ENCODE peak calls at places on chromosomes 5 and 9, in ten cellular contexts. One of them, this sample, is unnamed.
A peak's percentile ranks its signal among the peaks of the same experiment; 100 is the strongest.

GRCh38 chr5:68354315-68354714 is 138.8 kb downstream of the PIK3R1 start:
- DNase-seq in neural progenitor cell: no peak
- DNase-seq in cardiac muscle cell: no peak
- DNase-seq in tibial artery: no peak
- DNase-seq in uterus: no peak
- DNase-seq in AG04450: no peak
- DNase-seq in psoas muscle: no peak
- DNase-seq in upper lobe of left lung: no peak
- DNase-seq in tibial nerve: no peak
- DNase-seq in IMR-90: no peak
- DNase-seq in this sample: no peak

GRCh38 chr5:67809589-67809988 is 406.0 kb upstream of the PIK3R1 start:
- DNase-seq in cardiac muscle cell: no peak
- DNase-seq in tibial nerve: no peak
- DNase-seq in tibial artery: no peak
- DNase-seq in upper lobe of left lung: no peak
- DNase-seq in uterus: no peak
- DNase-seq in IMR-90: no peak
- DNase-seq in neural progenitor cell: no peak
- DNase-seq in AG04450: no peak
- DNase-seq in psoas muscle: no peak
- DNase-seq in this sample: no peak

GRCh38 chr5:86665984-86666760 is 48.4 kb downstream of the COX7C start:
- DNase-seq in psoas muscle: no peak
- DNase-seq in tibial artery: no peak
- DNase-seq in upper lobe of left lung: no peak
- DNase-seq in uterus: no peak
- DNase-seq in tibial nerve: no peak
- DNase-seq in IMR-90: no peak
- DNase-seq in cardiac muscle cell: no peak
- DNase-seq in neural progenitor cell: no peak
- DNase-seq in AG04450: no peak
- DNase-seq in this sample: no peak

GRCh38 chr5:20528471-20528870 is 540.5 kb upstream of the CDH18 start:
- DNase-seq in cardiac muscle cell: no peak
- DNase-seq in neural progenitor cell: no peak
- DNase-seq in IMR-90: no peak
- DNase-seq in psoas muscle: no peak
- DNase-seq in tibial artery: no peak
- DNase-seq in AG04450: no peak
- DNase-seq in upper lobe of left lung: no peak
- DNase-seq in uterus: no peak
- DNase-seq in tibial nerve: no peak
- DNase-seq in this sample: no peak

GRCh38 chr5:155211764-155212163 is 198.2 kb downstream of the KIF4B start:
- DNase-seq in psoas muscle: no peak
- DNase-seq in tibial artery: no peak
- DNase-seq in upper lobe of left lung: no peak
- DNase-seq in IMR-90: no peak
- DNase-seq in AG04450: no peak
- DNase-seq in uterus: no peak
- DNase-seq in neural progenitor cell: no peak
- DNase-seq in tibial nerve: no peak
- DNase-seq in cardiac muscle cell: no peak
- DNase-seq in this sample: no peak

GRCh38 chr9:2655411-2655901 is 33.9 kb downstream of the VLDLR start:
- DNase-seq in tibial nerve: no peak
- DNase-seq in AG04450: peak; percentile 63
- DNase-seq in cardiac muscle cell: peak; percentile 57
- DNase-seq in IMR-90: peak; percentile 96
- DNase-seq in tibial artery: no peak
- DNase-seq in psoas muscle: no peak
- DNase-seq in upper lobe of left lung: no peak
- DNase-seq in uterus: no peak
- DNase-seq in neural progenitor cell: no peak
- DNase-seq in this sample: no peak

GRCh38 chr5:116572375-116573278 is 2.0 kb downstream of the SEMA6A start:
- DNase-seq in uterus: peak; percentile 26
- DNase-seq in AG04450: no peak
- DNase-seq in upper lobe of left lung: peak; percentile 83
- DNase-seq in cardiac muscle cell: peak; percentile 77
- DNase-seq in tibial nerve: no peak
- DNase-seq in IMR-90: no peak
- DNase-seq in tibial artery: peak; percentile 21
- DNase-seq in psoas muscle: peak; percentile 62
- DNase-seq in neural progenitor cell: peak; percentile 81
- DNase-seq in this sample: peak; percentile 47

GRCh38 chr5:153960269-153961215 is 78.2 kb downstream of the FAM114A2 start:
- DNase-seq in IMR-90: no peak
- DNase-seq in tibial nerve: no peak
- DNase-seq in AG04450: no peak
- DNase-seq in upper lobe of left lung: peak; percentile 21
- DNase-seq in uterus: no peak
- DNase-seq in tibial artery: no peak
- DNase-seq in cardiac muscle cell: no peak
- DNase-seq in neural progenitor cell: no peak
- DNase-seq in psoas muscle: no peak
- DNase-seq in this sample: no peak

GRCh38 chr9:100521282-100521681 is 48.3 kb downstream of the TMEFF1 start:
- DNase-seq in tibial artery: no peak
- DNase-seq in uterus: no peak
- DNase-seq in tibial nerve: no peak
- DNase-seq in neural progenitor cell: no peak
- DNase-seq in AG04450: no peak
- DNase-seq in psoas muscle: no peak
- DNase-seq in cardiac muscle cell: no peak
- DNase-seq in upper lobe of left lung: no peak
- DNase-seq in IMR-90: no peak
- DNase-seq in this sample: no peak

GRCh38 chr5:90981821-90982220 is 401.3 kb downstream of the ARRDC3 start:
- DNase-seq in upper lobe of left lung: no peak
- DNase-seq in psoas muscle: no peak
- DNase-seq in AG04450: no peak
- DNase-seq in cardiac muscle cell: no peak
- DNase-seq in tibial artery: no peak
- DNase-seq in uterus: no peak
- DNase-seq in tibial nerve: no peak
- DNase-seq in neural progenitor cell: no peak
- DNase-seq in IMR-90: no peak
- DNase-seq in this sample: no peak

GRCh38 chr5:90985341-90985740 is 397.8 kb downstream of the ARRDC3 start:
- DNase-seq in psoas muscle: no peak
- DNase-seq in AG04450: no peak
- DNase-seq in tibial nerve: no peak
- DNase-seq in cardiac muscle cell: no peak
- DNase-seq in IMR-90: no peak
- DNase-seq in upper lobe of left lung: no peak
- DNase-seq in tibial artery: no peak
- DNase-seq in uterus: no peak
- DNase-seq in neural progenitor cell: no peak
- DNase-seq in this sample: no peak

GRCh38 chr5:90983148-90983547 is 400.0 kb downstream of the ARRDC3 start:
- DNase-seq in neural progenitor cell: no peak
- DNase-seq in upper lobe of left lung: no peak
- DNase-seq in cardiac muscle cell: no peak
- DNase-seq in psoas muscle: no peak
- DNase-seq in tibial nerve: no peak
- DNase-seq in AG04450: no peak
- DNase-seq in uterus: no peak
- DNase-seq in tibial artery: peak; percentile 34
- DNase-seq in IMR-90: peak; percentile 84
- DNase-seq in this sample: no peak

GRCh38 chr5:90982576-90982975 is 400.5 kb downstream of the ARRDC3 start:
- DNase-seq in uterus: no peak
- DNase-seq in psoas muscle: no peak
- DNase-seq in tibial artery: no peak
- DNase-seq in upper lobe of left lung: no peak
- DNase-seq in tibial nerve: no peak
- DNase-seq in AG04450: no peak
- DNase-seq in neural progenitor cell: no peak
- DNase-seq in IMR-90: no peak
- DNase-seq in cardiac muscle cell: no peak
- DNase-seq in this sample: no peak

DNA sequence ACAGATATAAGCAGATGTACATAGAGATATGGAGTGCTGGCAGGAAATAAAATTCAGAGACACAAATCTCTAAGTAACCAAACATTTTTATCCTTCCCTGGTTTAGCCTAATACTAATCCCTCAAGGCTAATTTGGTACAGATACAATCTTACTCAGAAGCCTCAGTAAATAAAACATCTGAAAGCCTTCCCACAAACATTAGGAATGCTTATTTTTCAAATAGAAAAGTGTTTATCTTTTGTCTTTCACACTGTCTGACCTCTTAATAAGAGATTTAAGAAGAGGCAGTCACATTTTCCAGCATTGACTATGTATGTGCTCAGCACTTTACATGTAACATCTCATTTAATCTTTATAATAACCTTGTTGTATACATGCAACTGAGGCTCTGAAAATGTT is 399.4 kb downstream of the ARRDC3 start:
- DNase-seq in tibial nerve: no peak
- DNase-seq in tibial artery: no peak
- DNase-seq in neural progenitor cell: no peak
- DNase-seq in IMR-90: peak; percentile 13
- DNase-seq in cardiac muscle cell: no peak
- DNase-seq in AG04450: no peak
- DNase-seq in psoas muscle: no peak
- DNase-seq in upper lobe of left lung: no peak
- DNase-seq in uterus: no peak
- DNase-seq in this sample: no peak
- TF ChIP-seq CTCF in tibial nerve: no peak
- TF ChIP-seq CTCF in tibial artery: no peak
- TF ChIP-seq CTCF in neural progenitor cell: no peak
- TF ChIP-seq CTCF in IMR-90: no peak
- TF ChIP-seq CTCF in cardiac muscle cell: no peak
- TF ChIP-seq CTCF in AG04450: no peak
- TF ChIP-seq CTCF in psoas muscle: no peak
- TF ChIP-seq CTCF in upper lobe of left lung: no peak
- TF ChIP-seq CTCF in uterus: no peak
- TF ChIP-seq CTCF in this sample: no peak

GRCh38 chr5:60700347-60700815 is 415 bp upstream of the DEPDC1B start:
- DNase-seq in AG04450: no peak
- DNase-seq in psoas muscle: no peak
- DNase-seq in tibial artery: no peak
- DNase-seq in IMR-90: no peak
- DNase-seq in uterus: no peak
- DNase-seq in tibial nerve: no peak
- DNase-seq in upper lobe of left lung: no peak
- DNase-seq in cardiac muscle cell: no peak
- DNase-seq in neural progenitor cell: no peak
- DNase-seq in this sample: no peak

GRCh38 chr5:60703944-60704343 is 4.0 kb upstream of the DEPDC1B start:
- DNase-seq in cardiac muscle cell: no peak
- DNase-seq in tibial nerve: no peak
- DNase-seq in tibial artery: no peak
- DNase-seq in uterus: no peak
- DNase-seq in psoas muscle: no peak
- DNase-seq in upper lobe of left lung: no peak
- DNase-seq in AG04450: no peak
- DNase-seq in IMR-90: no peak
- DNase-seq in neural progenitor cell: no peak
- DNase-seq in this sample: no peak

GRCh38 chr5:60698316-60698715 is 1.6 kb downstream of the DEPDC1B start:
- DNase-seq in upper lobe of left lung: no peak
- DNase-seq in neural progenitor cell: no peak
- DNase-seq in IMR-90: no peak
- DNase-seq in tibial nerve: no peak
- DNase-seq in uterus: no peak
- DNase-seq in psoas muscle: no peak
- DNase-seq in tibial artery: no peak
- DNase-seq in cardiac muscle cell: no peak
- DNase-seq in AG04450: no peak
- DNase-seq in this sample: no peak

GRCh38 chr5:60699549-60700346 is at the start of gene DEPDC1B:
- DNase-seq in cardiac muscle cell: peak; percentile 92
- DNase-seq in uterus: peak; percentile 78
- DNase-seq in neural progenitor cell: peak; percentile 95
- DNase-seq in AG04450: peak; percentile 65
- DNase-seq in tibial nerve: peak; percentile 33
- DNase-seq in IMR-90: peak; percentile 88
- DNase-seq in upper lobe of left lung: peak; percentile 99
- DNase-seq in psoas muscle: peak; percentile 89
- DNase-seq in tibial artery: peak; percentile 80
- DNase-seq in this sample: peak; percentile 88

DNA sequence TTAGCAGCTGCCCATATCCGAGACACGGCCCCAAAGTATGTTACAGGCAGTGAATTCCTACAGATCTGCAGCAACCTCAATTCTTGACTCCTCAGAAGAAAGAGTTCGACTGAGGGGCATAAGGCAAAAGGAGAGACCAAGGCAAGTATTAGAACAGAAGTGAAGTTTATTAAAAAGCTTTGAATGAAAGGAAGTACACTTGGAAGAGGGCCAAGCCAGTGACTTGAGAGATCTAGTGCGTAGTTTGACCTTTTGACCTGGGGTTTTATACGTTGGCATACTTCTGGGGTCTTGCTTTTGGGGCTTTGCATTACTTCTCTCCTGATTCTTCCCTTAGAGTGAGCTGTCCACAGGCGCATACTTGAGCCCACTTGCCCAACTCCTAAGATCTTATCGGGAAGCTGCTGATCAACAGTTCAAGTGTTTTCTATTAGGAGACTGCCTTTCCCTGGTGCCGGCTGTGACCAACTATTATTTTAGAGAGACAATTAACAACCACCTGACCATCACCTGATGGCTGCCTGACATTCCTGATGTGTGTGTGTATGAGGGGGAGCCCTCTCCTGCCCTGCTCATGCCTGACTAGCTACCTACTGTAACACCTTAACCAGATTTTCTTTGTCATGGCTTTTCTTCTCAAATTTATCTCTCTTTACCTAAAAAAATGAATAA is 1.5 kb upstream of the DEPDC1B start:
- DNase-seq in tibial artery: no peak
- DNase-seq in tibial nerve: no peak
- DNase-seq in upper lobe of left lung: no peak
- DNase-seq in IMR-90: no peak
- DNase-seq in cardiac muscle cell: no peak
- DNase-seq in neural progenitor cell: no peak
- DNase-seq in AG04450: no peak
- DNase-seq in psoas muscle: no peak
- DNase-seq in uterus: no peak
- DNase-seq in this sample: no peak
- H3K4me3 ChIP-seq in tibial artery: no peak overlapping the region
- H3K4me3 ChIP-seq in tibial nerve: no peak overlapping the region
- H3K4me3 ChIP-seq in upper lobe of left lung: no peak overlapping the region
- H3K4me3 ChIP-seq in IMR-90: no peak overlapping the region
- H3K4me3 ChIP-seq in cardiac muscle cell: no peak overlapping the region
- H3K4me3 ChIP-seq in neural progenitor cell: no peak overlapping the region
- H3K4me3 ChIP-seq in AG04450: no peak overlapping the region
- H3K4me3 ChIP-seq in psoas muscle: no peak overlapping the region
- H3K4me3 ChIP-seq in uterus: no peak overlapping the region
- H3K4me3 ChIP-seq in this sample: no peak overlapping the region

GRCh38 chr5:124139477-124139876 is 607.0 kb downstream of the ZNF608 start:
- DNase-seq in AG04450: no peak
- DNase-seq in upper lobe of left lung: no peak
- DNase-seq in psoas muscle: no peak
- DNase-seq in tibial artery: no peak
- DNase-seq in uterus: no peak
- DNase-seq in IMR-90: no peak
- DNase-seq in tibial nerve: no peak
- DNase-seq in cardiac muscle cell: peak; percentile 32
- DNase-seq in neural progenitor cell: no peak
- DNase-seq in this sample: no peak
- H3K27ac ChIP-seq in AG04450: no peak overlapping the region
- H3K27ac ChIP-seq in upper lobe of left lung: no peak overlapping the region
- H3K27ac ChIP-seq in psoas muscle: no peak overlapping the region
- H3K27ac ChIP-seq in tibial artery: no peak overlapping the region
- H3K27ac ChIP-seq in uterus: no peak overlapping the region
- H3K27ac ChIP-seq in IMR-90: no peak overlapping the region
- H3K27ac ChIP-seq in tibial nerve: no peak overlapping the region
- H3K27ac ChIP-seq in cardiac muscle cell: peak overlapping the region; percentile 37
- H3K27ac ChIP-seq in neural progenitor cell: no peak overlapping the region
- H3K27ac ChIP-seq in this sample: no peak overlapping the region

GRCh38 chr5:102018279-102018678 is 277.8 kb downstream of the SLCO4C1 start:
- DNase-seq in upper lobe of left lung: peak; percentile 2
- DNase-seq in cardiac muscle cell: no peak
- DNase-seq in neural progenitor cell: no peak
- DNase-seq in psoas muscle: no peak
- DNase-seq in tibial nerve: no peak
- DNase-seq in AG04450: no peak
- DNase-seq in uterus: no peak
- DNase-seq in IMR-90: no peak
- DNase-seq in tibial artery: no peak
- DNase-seq in this sample: no peak
- TF ChIP-seq CTCF in upper lobe of left lung: no peak
- TF ChIP-seq CTCF in cardiac muscle cell: no peak
- TF ChIP-seq CTCF in neural progenitor cell: no peak
- TF ChIP-seq CTCF in psoas muscle: no peak
- TF ChIP-seq CTCF in tibial nerve: no peak
- TF ChIP-seq CTCF in AG04450: no peak
- TF ChIP-seq CTCF in uterus: no peak
- TF ChIP-seq CTCF in IMR-90: no peak
- TF ChIP-seq CTCF in tibial artery: no peak
- TF ChIP-seq CTCF in this sample: no peak